ENCODE peak calls at places on chromosomes 5 and 9, in ten cellular contexts. S, E, Z, C, N, H, M, Y, U and J are unnamed samples.

GRCh38 chr9:98231770-98232478 is 23.5 kb downstream of the TBC1D2 start:
- DNase-seq in S (no peak), E (no peak), Z (peak; percentile 71), C (peak; percentile 72), N (no peak), H (no peak), M (no peak), Y (no peak), U (no peak), J (no peak)

GRCh38 chr5:166488560-166488959 is 1802.9 kb upstream of the WWC1 start:
- DNase-seq in S (no peak), E (no peak), Z (no peak), C (no peak), N (no peak), H (no peak), M (no peak), Y (no peak), U (no peak), J (no peak)

GRCh38 chr9:92122061-92122460 is 6.8 kb upstream of the SPTLC1 start:
- DNase-seq in S (no peak), E (no peak), Z (no peak), C (no peak), N (no peak), H (no peak), M (no peak), Y (no peak), U (no peak), J (no peak)

GRCh38 chr9:31588756-31589155 is 795.7 kb upstream of the ACO1 start:
- DNase-seq in S (no peak), E (no peak), Z (no peak), C (no peak), N (no peak), H (no peak), M (no peak), Y (no peak), U (no peak), J (no peak)

GRCh38 chr9:108665856-108666784 is 189.7 kb downstream of the ACTL7B start:
- DNase-seq in S (no peak), E (no peak), Z (no peak), C (no peak), N (no peak), H (no peak), M (no peak), Y (no peak), U (no peak), J (no peak)

GRCh38 chr5:134554319-134555222 is 29.1 kb downstream of the JADE2 start:
- DNase-seq in S (peak; percentile 73), E (no peak), Z (peak; percentile 84), C (peak; percentile 96), N (no peak), H (peak; percentile 27), M (peak; percentile 44), Y (peak; percentile 57), U (peak; percentile 60), J (peak; percentile 48)

GRCh38 chr5:177468329-177469058 is 4.9 kb downstream of the DBN1 start:
- DNase-seq in S (no peak), E (no peak), Z (no peak), C (no peak), N (no peak), H (no peak), M (no peak), Y (no peak), U (no peak), J (no peak)

GRCh38 chr5:15002791-15003190 is 131.2 kb upstream of the ANKH start:
- DNase-seq in S (no peak), E (no peak), Z (no peak), C (no peak), N (no peak), H (no peak), M (no peak), Y (no peak), U (no peak), J (no peak)

GRCh38 chr9:98536542-98537173 is 172.1 kb downstream of the GABBR2 start:
- DNase-seq in S (peak; percentile 59), E (no peak), Z (peak; percentile 19), C (no peak), N (no peak), H (no peak), M (no peak), Y (no peak), U (peak; percentile 13), J (no peak)

GRCh38 chr5:64958757-64959391 is 190.1 kb downstream of the CWC27 start:
- DNase-seq in S (no peak), E (no peak), Z (peak; percentile 54), C (no peak), N (no peak), H (no peak), M (peak; percentile 2), Y (no peak), U (no peak), J (no peak)

GRCh38 chr9:126299706-126300276 is 26.8 kb upstream of the MVB12B start:
- DNase-seq in S (no peak), E (no peak), Z (no peak), C (no peak), N (no peak), H (no peak), M (no peak), Y (no peak), U (peak; percentile 7), J (no peak)

GRCh38 chr5:172736524-172737135 is 34.4 kb downstream of the DUSP1 start:
- DNase-seq in S (no peak), E (no peak), Z (no peak), C (no peak), N (no peak), H (no peak), M (no peak), Y (no peak), U (no peak), J (no peak)

GRCh38 chr5:176629853-176630680 is at the start of the genes EIF4E1B and SNCB:
- DNase-seq in S (peak; percentile 80), E (no peak), Z (peak; percentile 49), C (peak; percentile 48), N (peak; percentile 31), H (peak; percentile 24), M (no peak), Y (no peak), U (no peak), J (no peak)

GRCh38 chr9:112332272-112332671 is 1.1 kb downstream of the PTBP3 start:
- DNase-seq in S (no peak), E (no peak), Z (peak; percentile 10), C (no peak), N (no peak), H (no peak), M (no peak), Y (no peak), U (no peak), J (peak; percentile 15)

GRCh38 chr5:112923148-112923917 is 1.3 kb upstream of the REEP5 start:
- DNase-seq in S (no peak), E (peak; percentile 1), Z (no peak), C (no peak), N (peak; percentile 21), H (no peak), M (peak; percentile 6), Y (peak; percentile 27), U (peak; percentile 24), J (peak; percentile 75)

GRCh38 chr5:1174122-1174936 is 27.1 kb upstream of the SLC6A19 start:
- DNase-seq in S (peak; percentile 72), E (no peak), Z (peak; percentile 84), C (peak; percentile 73), N (no peak), H (no peak), M (no peak), Y (no peak), U (peak; percentile 65), J (no peak)

GRCh38 chr9:114473447-114473801 is 31.8 kb downstream of the WHRN start:
- DNase-seq in S (no peak), E (no peak), Z (no peak), C (no peak), N (no peak), H (no peak), M (no peak), Y (no peak), U (no peak), J (no peak)

GRCh38 chr9:34547960-34548603 is 25.3 kb upstream of the ENHO start:
- DNase-seq in S (peak; percentile 73), E (no peak), Z (peak; percentile 37), C (no peak), N (no peak), H (no peak), M (no peak), Y (no peak), U (peak; percentile 87), J (no peak)

GRCh38 chr9:117784996-117785395 is 80.8 kb downstream of the TLR4 start:
- DNase-seq in S (no peak), E (no peak), Z (no peak), C (no peak), N (no peak), H (no peak), M (no peak), Y (no peak), U (no peak), J (no peak)

GRCh38 chr5:73233461-73234151 is 60.6 kb downstream of the TMEM174 start:
- DNase-seq in S (no peak), E (no peak), Z (no peak), C (no peak), N (no peak), H (no peak), M (no peak), Y (no peak), U (no peak), J (no peak)

GRCh38 chr9:122205176-122205575 is 23.6 kb downstream of the LHX6 start:
- DNase-seq in S (no peak), E (no peak), Z (no peak), C (no peak), N (no peak), H (no peak), M (no peak), Y (no peak), U (no peak), J (no peak)

GRCh38 chr9:96186601-96187011 is 115.4 kb downstream of the HSD17B3 start:
- DNase-seq in S (no peak), E (no peak), Z (no peak), C (no peak), N (no peak), H (no peak), M (no peak), Y (no peak), U (peak; percentile 17), J (no peak)

GRCh38 chr5:112995764-112996618 is 19.4 kb downstream of the DCP2 start:
- DNase-seq in S (peak; percentile 45), E (peak; percentile 42), Z (peak; percentile 69), C (peak; percentile 37), N (peak; percentile 69), H (peak; percentile 52), M (peak; percentile 70), Y (peak; percentile 67), U (peak; percentile 75), J (peak; percentile 38)

GRCh38 chr5:31407921-31408714 is 123.8 kb downstream of the DROSHA start:
- DNase-seq in S (no peak), E (no peak), Z (no peak), C (peak; percentile 30), N (no peak), H (no peak), M (no peak), Y (no peak), U (no peak), J (no peak)

GRCh38 chr5:66498791-66499207 is 97.4 kb upstream of the MAST4 start:
- DNase-seq in S (peak; percentile 21), E (no peak), Z (peak; percentile 2), C (no peak), N (no peak), H (no peak), M (no peak), Y (no peak), U (no peak), J (no peak)

GRCh38 chr9:3736186-3736585 is 210.4 kb upstream of the RFX3 start:
- DNase-seq in S (no peak), E (no peak), Z (no peak), C (no peak), N (no peak), H (no peak), M (no peak), Y (no peak), U (no peak), J (no peak)